ENCODE peak calls at places on chromosomes 1 and 21, in four cellular contexts. G, R, S and M are unnamed samples.

GRCh38 chr1:111535256-111536191 is 32.1 kb upstream of the ADORA3 start:
- DNase-seq in G (no peak), R (no peak), S (no peak), M (no peak)

GRCh38 chr21:25555492-25555891 is 51.8 kb downstream of the MRPL39 start:
- DNase-seq in G (no peak), R (no peak), S (no peak), M (no peak)

GRCh38 chr1:64745181-64745985 is 508 bp downstream of the RAVER2 start:
- DNase-seq in G (peak), R (peak), S (peak), M (no peak)

GRCh38 chr1:59232209-59232608 is 64.7 kb upstream of the FGGY start:
- DNase-seq in G (peak), R (no peak), S (no peak), M (no peak)

GRCh38 chr1:109252167-109252892 is 3.0 kb downstream of the CELSR2 start:
- DNase-seq in G (no peak), R (no peak), S (no peak), M (no peak)

GRCh38 chr1:199644912-199645311 is 382.6 kb upstream of the NR5A2 start:
- DNase-seq in G (no peak), R (no peak), S (no peak), M (no peak)

GRCh38 chr1:66758247-66758755 is 6.0 kb downstream of the DYNLT5 start:
- DNase-seq in G (peak), R (peak), S (no peak), M (no peak)

GRCh38 chr1:90821793-90822359 is 104.8 kb upstream of the BARHL2 start:
- DNase-seq in G (no peak), R (no peak), S (no peak), M (no peak)

GRCh38 chr21:36027352-36027751 is 33.0 kb downstream of the SETD4 start:
- DNase-seq in G (no peak), R (no peak), S (no peak), M (no peak)